ENCODE peak calls at places on chromosomes 11 and 22, in seven cellular contexts. G is H1, M is K562, W is GM12878, J is HCT116, Y is SK-N-SH, O is HepG2. K is an unnamed sample.

GRCh38 chr11:9302448-9302847 is 11.9 kb downstream of the TMEM41B start:
- DNase-seq in M (no peak), Y (no peak), G (no peak), J (no peak), O (no peak), W (no peak), K (no peak)

GRCh38 chr11:2934057-2934550 is 4.9 kb upstream of the PHLDA2 start:
- DNase-seq in J (no peak), O (no peak), G (no peak), W (no peak), Y (no peak), M (no peak), K (no peak)

GRCh38 chr11:68904458-68904847 is 762 bp downstream of the IGHMBP2 start:
- DNase-seq in J (no peak), W (no peak), O (no peak), M (peak; percentile 56), G (no peak), Y (peak; percentile 66), K (peak; percentile 23)

GRCh38 chr22:36010913-36011312 is 17.7 kb downstream of the RBFOX2 start:
- DNase-seq in J (no peak), O (no peak), Y (peak; percentile 66), W (no peak), M (no peak), G (no peak), K (no peak)

GRCh38 chr11:134999490-135000066 is 587.5 kb upstream of the B3GAT1 start:
- DNase-seq in W (no peak), M (no peak), Y (no peak), G (no peak), J (no peak), O (no peak), K (no peak)

GRCh38 chr11:47324520-47324919 is 28.0 kb downstream of the MYBPC3 start:
- DNase-seq in J (no peak), O (no peak), G (no peak), M (no peak), W (no peak), Y (no peak), K (no peak)

GRCh38 chr11:68983816-68984215 is 3.0 kb upstream of the MRGPRD start:
- DNase-seq in J (no peak), Y (no peak), W (no peak), G (no peak), O (no peak), M (no peak), K (no peak)

GRCh38 chr11:83508804-83509203 is 222.6 kb upstream of the CCDC90B start:
- DNase-seq in Y (no peak), W (no peak), O (peak; percentile 78), J (no peak), M (no peak), G (no peak), K (no peak)

GRCh38 chr11:102546427-102546826 is 15.9 kb upstream of the MMP7 start:
- DNase-seq in M (no peak), J (no peak), G (no peak), Y (no peak), W (no peak), O (no peak), K (no peak)

GRCh38 chr11:97454988-97455387 is 1065.2 kb downstream of the JRKL start:
- DNase-seq in G (no peak), Y (peak; percentile 21), J (no peak), W (no peak), M (no peak), O (peak; percentile 3), K (peak; percentile 75)

GRCh38 chr11:132504501-132505041 is 1027.7 kb downstream of the OPCML start:
- DNase-seq in M (no peak), J (no peak), O (no peak), W (no peak), G (no peak), Y (no peak), K (no peak)

GRCh38 chr11:59267196-59267595 is 54.5 kb upstream of the MPEG1 start:
- DNase-seq in G (no peak), W (peak; percentile 59), J (no peak), O (no peak), Y (no peak), M (no peak), K (no peak)

GRCh38 chr22:44405661-44406060 is 92.4 kb downstream of the RTL6 start:
- DNase-seq in J (no peak), Y (no peak), O (no peak), M (no peak), W (no peak), G (no peak), K (no peak)

GRCh38 chr11:81647374-81647773 is 1086.3 kb downstream of the FAM181B start:
- DNase-seq in W (no peak), M (no peak), J (no peak), Y (no peak), G (no peak), O (no peak), K (no peak)

GRCh38 chr11:1221848-1222311 is 986 bp upstream of the MUC5B start:
- DNase-seq in Y (peak; percentile 27), J (no peak), O (no peak), G (peak; percentile 39), M (no peak), W (no peak), K (no peak)

GRCh38 chr22:32473388-32473952 is 1.1 kb upstream of the FBXO7 start:
- DNase-seq in J (peak; percentile 68), M (peak; percentile 22), O (peak; percentile 76), Y (peak; percentile 61), G (peak; percentile 56), W (peak; percentile 34), K (peak; percentile 64)

GRCh38 chr11:110984147-110984546 is 261.4 kb upstream of the POU2AF2 start:
- DNase-seq in W (no peak), J (no peak), O (no peak), M (no peak), Y (no peak), G (no peak), K (no peak)

DNA sequence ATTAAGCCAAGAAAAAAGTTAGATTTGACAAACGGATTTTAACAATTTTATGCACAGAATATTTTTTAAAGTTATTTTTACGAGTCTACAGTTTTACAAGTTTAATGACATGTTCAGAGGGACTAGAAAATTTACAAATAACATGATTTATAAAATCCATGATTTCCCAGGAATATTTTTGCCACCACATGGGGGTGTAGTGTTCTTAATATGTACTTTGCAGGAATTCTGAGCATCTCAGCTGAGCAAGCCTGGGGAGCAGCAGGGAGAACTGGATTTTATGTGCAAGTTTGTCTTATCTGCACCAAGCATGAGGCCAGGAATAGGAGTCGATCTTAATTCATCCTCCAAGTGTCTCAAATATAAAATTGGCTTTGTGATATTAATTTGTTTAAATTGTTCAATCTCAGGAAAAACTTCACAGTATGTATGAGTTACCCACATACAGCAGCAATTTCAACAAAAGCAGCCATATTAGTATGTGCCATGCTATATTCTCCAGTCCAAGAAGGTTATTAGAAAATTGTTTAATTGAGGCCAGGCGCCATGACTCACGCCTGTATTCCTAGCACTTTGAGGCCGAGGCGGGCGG is 826.3 kb downstream of the DLG2 start:
- DNase-seq in O (peak; percentile 13), Y (peak; percentile 12), W (no peak), M (no peak), J (peak; percentile 12), G (no peak), K (peak; percentile 33)
- TF ChIP-seq JUND in O (no peak), Y (no peak), W (no peak), M (no peak), J (no peak), G (no peak), K (no peak)

GRCh38 chr11:128704517-128704916 is 10.6 kb downstream of the FLI1 start:
- DNase-seq in O (no peak), M (no peak), J (no peak), G (no peak), W (no peak), Y (no peak), K (no peak)

GRCh38 chr11:128701936-128702335 is 8.1 kb downstream of the FLI1 start:
- DNase-seq in G (no peak), M (no peak), Y (no peak), W (no peak), J (no peak), O (no peak), K (no peak)

GRCh38 chr11:128707671-128708070 is 13.8 kb downstream of the FLI1 start:
- DNase-seq in O (no peak), M (no peak), Y (no peak), W (no peak), J (no peak), G (no peak), K (no peak)

GRCh38 chr11:128708660-128709059 is 14.8 kb downstream of the FLI1 start:
- DNase-seq in G (no peak), W (no peak), O (no peak), J (no peak), Y (no peak), M (no peak), K (no peak)

DNA sequence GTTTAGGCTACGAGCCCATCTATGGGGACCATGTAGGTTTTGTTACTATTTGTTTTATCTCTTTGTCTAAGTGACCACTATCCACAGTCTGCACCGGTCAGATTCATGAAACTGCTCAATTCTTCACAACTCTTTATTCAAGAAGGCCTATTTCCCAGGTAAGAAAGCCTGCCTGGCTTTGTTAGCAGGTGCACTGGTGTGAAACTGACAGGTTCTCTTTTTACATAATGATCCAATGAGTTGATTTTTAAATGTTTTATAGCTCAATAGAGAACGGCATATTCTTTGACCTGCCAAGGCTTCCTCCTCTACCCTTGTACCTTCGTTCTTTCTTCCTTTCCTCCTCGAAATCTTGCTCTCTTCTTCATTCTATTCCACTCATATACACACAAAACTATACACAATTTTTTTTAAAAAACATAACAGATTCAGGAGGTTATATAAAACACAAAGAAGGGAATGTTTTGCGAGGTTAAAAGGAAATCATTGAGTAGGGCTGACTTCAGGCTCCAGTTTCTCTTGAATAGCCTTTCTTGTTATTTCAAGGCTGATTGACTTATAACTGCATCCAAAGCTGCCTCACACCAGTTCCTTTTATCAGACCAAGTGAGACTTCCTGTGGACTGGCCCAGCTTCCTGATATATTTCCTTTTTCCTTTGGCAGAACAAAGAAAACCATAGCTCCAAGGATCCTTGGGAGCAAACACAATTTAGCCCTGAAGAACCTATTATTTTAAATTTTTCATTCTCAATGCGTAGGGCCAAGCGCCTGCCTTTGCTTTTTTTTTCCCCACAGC is 11.4 kb downstream of the FLI1 start:
- DNase-seq in Y (no peak), W (no peak), O (no peak), G (no peak), M (no peak), J (no peak), K (no peak)
- TF ChIP-seq JUND in Y (no peak), W (no peak), O (no peak), G (no peak), M (no peak), J (no peak), K (no peak)

DNA sequence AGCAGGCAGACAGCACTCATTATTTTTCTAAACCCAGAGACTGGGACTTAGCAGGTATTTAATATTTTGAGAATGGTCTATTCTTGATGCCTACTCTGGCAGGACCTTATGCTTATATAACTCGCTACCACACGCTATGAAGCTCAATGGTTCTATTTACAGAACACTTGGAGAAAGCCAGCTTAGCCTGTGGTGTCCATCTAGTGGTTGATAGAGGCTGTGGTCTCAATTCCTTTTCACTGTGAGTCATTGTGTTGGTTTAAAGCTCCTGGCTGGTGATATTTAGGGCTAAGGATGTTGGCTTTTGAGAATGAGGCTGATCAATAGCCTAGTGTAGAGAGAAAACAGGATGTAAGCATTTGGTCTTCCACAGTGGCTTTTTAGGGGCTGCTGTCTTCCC is 206.4 kb downstream of the DBX1 start:
- DNase-seq in G (no peak), J (peak; percentile 24), O (peak; percentile 93), Y (no peak), W (no peak), M (peak; percentile 26), K (peak; percentile 79)
- TF ChIP-seq JUND in G (peak; percentile 49), J (no peak), O (peak; percentile 59), Y (peak; percentile 26), W (no peak), M (peak; percentile 58), K (no peak)

GRCh38 chr11:115379528-115379927 is 124.7 kb downstream of the CADM1 start:
- DNase-seq in J (no peak), O (no peak), M (no peak), G (no peak), Y (no peak), W (peak; percentile 8), K (no peak)
- TF ChIP-seq JUND in J (no peak), O (no peak), M (no peak), G (no peak), Y (no peak), W (no peak), K (no peak)

K was measured in T47D.